ENCODE peak calls at places on chromosomes 4 and X, in five cellular contexts. W, G, X, M and T are unnamed samples.

GRCh38 chr4:135249006-135249405 is 1047.4 kb upstream of the PABPC4L start:
- DNase-seq in M (no peak), G (no peak), W (no peak), X (no peak), T (no peak)

GRCh38 chr4:46503739-46504138 is 113.8 kb upstream of the GABRA2 start:
- DNase-seq in M (no peak), G (peak; percentile 61), W (peak; percentile 1), X (no peak), T (no peak)

GRCh38 chr4:118797558-118798142 is 38.3 kb downstream of the SEC24D start:
- DNase-seq in X (no peak), W (peak; percentile 55), G (peak; percentile 70), M (no peak), T (no peak)

GRCh38 chr4:118076958-118077766 is 42.9 kb downstream of the NDST3 start:
- DNase-seq in W (peak; percentile 44), M (peak; percentile 32), G (peak; percentile 57), X (no peak), T (peak; percentile 46)

GRCh38 chrX:65587616-65588526 is 53.3 kb upstream of the LAS1L start:
- DNase-seq in W (peak; percentile 80), M (no peak), X (peak; percentile 75), G (peak; percentile 86), T (no peak)

GRCh38 chr4:129532573-129532972 is 436.6 kb downstream of the C4orf33 start:
- DNase-seq in W (no peak), G (no peak), X (no peak), M (no peak), T (peak; percentile 45)

GRCh38 chr4:158410272-158410671 is 111.4 kb upstream of the RXFP1 start:
- DNase-seq in W (peak; percentile 21), X (no peak), G (peak; percentile 36), M (peak; percentile 3), T (no peak)

GRCh38 chr4:138639018-138639876 is 376.3 kb upstream of the NOCT start:
- DNase-seq in X (no peak), G (peak; percentile 27), W (peak; percentile 17), M (no peak), T (no peak)

GRCh38 chrX:65575024-65575423 is 40.4 kb upstream of the LAS1L start:
- DNase-seq in W (peak; percentile 15), X (no peak), G (no peak), M (no peak), T (no peak)

GRCh38 chr4:81084029-81084428 is 53.5 kb downstream of the BMP3 start:
- DNase-seq in M (no peak), X (no peak), G (peak; percentile 64), W (peak; percentile 53), T (peak; percentile 11)

GRCh38 chr4:21041708-21042107 is 341.4 kb downstream of the PACRGL start:
- DNase-seq in W (no peak), X (no peak), M (no peak), G (no peak), T (no peak)

GRCh38 chrX:11437642-11438379 is 144.6 kb downstream of the AMELX start:
- DNase-seq in X (peak; percentile 51), W (peak; percentile 53), M (no peak), G (peak; percentile 80), T (no peak)

GRCh38 chrX:131827935-131828334 is 195.2 kb upstream of the STK26 start:
- DNase-seq in M (no peak), G (peak; percentile 25), X (no peak), W (no peak), T (peak; percentile 25)

GRCh38 chr4:111937368-111937767 is 207.9 kb upstream of the FAM241A start:
- DNase-seq in X (no peak), W (peak; percentile 28), G (peak; percentile 30), M (peak; percentile 48), T (peak; percentile 11)

GRCh38 chr4:77493120-77493767 is 112.4 kb upstream of the CXCL13 start:
- DNase-seq in G (no peak), M (no peak), X (no peak), W (no peak), T (no peak)

GRCh38 chr4:2788532-2789103 is 4.3 kb upstream of the SH3BP2 start:
- DNase-seq in M (no peak), W (no peak), X (peak; percentile 36), G (peak; percentile 30), T (no peak)

GRCh38 chr4:118865091-118865708 is 23.5 kb upstream of the SYNPO2 start:
- DNase-seq in G (peak; percentile 68), M (peak; percentile 64), W (peak; percentile 66), X (no peak), T (peak; percentile 23)

GRCh38 chr4:153936121-153936520 is 147.2 kb upstream of the SFRP2 start:
- DNase-seq in X (no peak), G (no peak), M (no peak), W (no peak), T (peak; percentile 43)

DNA sequence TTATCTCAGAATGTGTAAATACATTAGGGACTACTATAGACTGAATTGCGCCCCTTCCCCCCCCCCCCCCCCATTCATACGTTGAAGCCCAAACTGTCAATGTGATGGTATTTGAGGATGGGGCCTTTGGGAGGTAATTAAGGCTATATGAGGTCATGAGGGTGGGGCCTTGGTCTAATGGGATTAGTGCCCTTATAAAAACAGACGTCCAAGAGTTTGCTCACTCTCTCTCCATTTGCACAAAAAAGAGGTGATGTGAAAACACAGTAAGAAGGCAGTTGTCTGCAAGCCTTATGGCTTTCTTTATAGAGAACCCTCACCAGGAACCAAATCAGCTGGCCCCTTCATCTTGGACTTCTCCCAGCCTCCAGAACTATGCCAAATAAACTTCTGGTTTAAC is 15.3 kb downstream of the SPACA5 start:
- DNase-seq in W (no peak), X (no peak), M (no peak), G (no peak), T (no peak)
- H3K4me3 ChIP-seq in W (no peak overlapping the region), X (peak overlapping the region; percentile 57), M (no peak overlapping the region), G (no peak overlapping the region), T (no peak overlapping the region)

GRCh38 chrX:79367907-79368306 is 773 bp upstream of the ITM2A start:
- DNase-seq in W (no peak), M (no peak), X (no peak), G (no peak), T (no peak)
- H3K4me3 ChIP-seq in W (no peak overlapping the region), M (no peak overlapping the region), X (no peak overlapping the region), G (no peak overlapping the region), T (no peak overlapping the region)

GRCh38 chr4:122911588-122911987 is 10.8 kb downstream of the NUDT6 start:
- DNase-seq in X (no peak), W (no peak), G (no peak), M (no peak), T (no peak)

GRCh38 chr4:122912810-122913575 is 9.4 kb downstream of the NUDT6 start:
- DNase-seq in M (no peak), X (no peak), W (no peak), G (no peak), T (no peak)

GRCh38 chr4:122917731-122918130 is 4.7 kb downstream of the NUDT6 start:
- DNase-seq in G (no peak), X (no peak), W (peak; percentile 34), M (no peak), T (no peak)

GRCh38 chr4:122914292-122914904 is 8.0 kb downstream of the NUDT6 start:
- DNase-seq in W (peak; percentile 76), M (no peak), X (no peak), G (peak; percentile 64), T (peak; percentile 45)

GRCh38 chr4:122914938-122915337 is 7.5 kb downstream of the NUDT6 start:
- DNase-seq in X (no peak), G (peak; percentile 47), W (peak; percentile 51), M (no peak), T (no peak)
- H3K4me3 ChIP-seq in X (no peak overlapping the region), G (no peak overlapping the region), W (no peak overlapping the region), M (no peak overlapping the region), T (no peak overlapping the region)

DNA sequence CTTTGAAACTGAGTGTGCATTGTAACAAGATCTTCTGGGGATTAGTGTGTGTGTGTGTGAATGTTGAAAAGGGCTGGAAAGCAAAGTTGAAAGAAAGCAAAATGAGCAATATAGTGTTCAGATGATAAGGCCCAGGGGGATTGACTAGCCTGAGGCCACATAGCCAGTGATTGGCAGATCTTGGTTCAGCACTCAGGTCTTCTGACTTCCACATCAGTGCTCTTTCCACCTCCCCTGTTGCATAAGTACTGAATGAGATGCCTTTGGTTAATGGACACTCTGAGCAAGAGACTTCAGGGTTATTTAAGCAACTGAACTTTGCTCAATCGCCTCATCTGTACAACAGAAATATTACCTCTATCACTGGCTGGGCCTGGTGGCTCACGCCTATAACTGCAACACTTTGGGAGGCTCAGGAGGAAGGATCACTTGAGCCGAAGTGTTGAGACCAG is 120.4 kb downstream of the TMEM164 start:
- DNase-seq in W (no peak), X (no peak), G (peak; percentile 41), M (no peak), T (no peak)
- H3K4me3 ChIP-seq in W (no peak overlapping the region), X (no peak overlapping the region), G (no peak overlapping the region), M (no peak overlapping the region), T (no peak overlapping the region)

DNA sequence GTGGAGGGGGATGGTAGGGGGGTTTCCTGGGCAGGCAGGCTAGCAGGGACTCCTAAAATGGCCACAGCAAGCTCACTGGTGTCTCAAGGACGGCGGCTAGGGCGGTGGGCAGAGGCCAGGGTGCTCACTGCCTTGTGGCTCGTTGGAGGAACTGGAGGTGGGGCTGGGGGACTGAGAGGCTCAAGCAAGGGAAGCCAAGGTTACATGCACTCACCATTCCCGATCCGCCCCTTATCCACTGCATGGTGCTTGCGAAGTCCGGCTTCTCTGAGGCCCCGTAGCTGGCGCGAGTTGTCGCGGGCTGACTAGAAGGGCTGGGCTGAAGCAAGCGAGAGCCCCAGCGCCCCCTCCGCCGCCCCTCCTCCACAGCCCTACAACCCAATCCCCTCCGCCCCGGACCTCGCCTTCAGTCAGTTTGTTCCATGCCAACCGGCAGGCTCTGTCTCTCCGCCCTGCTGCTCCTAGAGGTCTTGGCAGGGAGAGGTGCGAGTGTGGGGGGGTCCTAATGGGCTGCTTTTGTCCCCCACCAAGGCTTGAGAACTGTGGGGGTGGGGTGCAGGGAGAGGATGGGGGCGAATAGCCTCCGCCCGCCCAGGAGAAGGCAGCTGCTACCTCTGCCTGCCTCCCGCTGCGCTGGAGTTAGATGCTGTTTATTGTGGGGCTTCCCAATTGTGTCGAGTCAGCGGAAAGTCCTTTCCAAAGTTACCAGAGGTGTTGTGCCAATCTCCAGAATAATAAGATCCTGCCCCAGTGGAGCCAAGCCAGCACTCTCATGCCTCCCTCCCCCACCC is at the start of gene ARHGEF9:
- DNase-seq in G (peak; percentile 8), X (no peak), W (peak; percentile 29), M (no peak), T (no peak)
- H3K4me3 ChIP-seq in G (peak within 1 kb of the TSS; percentile 41), X (peak within 1 kb of the TSS; percentile 45), W (peak within 1 kb of the TSS; percentile 17), M (no peak within 1 kb of the TSS), T (no peak within 1 kb of the TSS)

DNA sequence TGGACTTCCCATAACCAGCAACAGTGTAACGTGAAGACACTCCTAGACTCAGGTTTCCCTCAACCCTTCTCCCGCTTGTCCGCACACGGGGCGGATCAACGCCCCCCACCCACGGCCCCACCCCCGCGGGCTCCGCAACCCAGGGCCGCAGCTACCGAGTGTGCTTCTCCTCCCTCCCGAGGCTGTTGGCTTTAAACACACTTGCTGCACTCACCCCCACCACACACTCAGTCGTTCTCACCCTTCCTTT is 50.4 kb upstream of the BCOR start:
- DNase-seq in M (no peak), G (no peak), X (no peak), W (no peak), T (no peak)
- H3K4me3 ChIP-seq in M (no peak overlapping the region), G (no peak overlapping the region), X (no peak overlapping the region), W (no peak overlapping the region), T (no peak overlapping the region)